ENCODE peak calls at places on chromosomes 4 and X, in four cellular contexts. V is tibial artery, O is lung, P is left ventricle myocardium inferior. G is an unnamed sample.

GRCh38 chrX:70969635-70970481 is 39.0 kb upstream of the SLC7A3 start:
- DNase-seq in O (no peak), P (no peak), V (no peak), G (no peak)

GRCh38 chrX:46446727-46447378 is 98.4 kb downstream of the ZNF674 start:
- DNase-seq in O (peak; percentile 82), P (peak; percentile 86), V (peak; percentile 92), G (peak; percentile 78)

GRCh38 chrX:139783959-139784358 is 76.0 kb upstream of the MCF2 start:
- DNase-seq in O (no peak), V (no peak), P (no peak), G (no peak)

GRCh38 chr4:169803417-169803816 is 45.7 kb upstream of the HPF1 start:
- DNase-seq in O (no peak), V (no peak), P (no peak), G (no peak)

GRCh38 chrX:153969904-153970397 is 1.7 kb downstream of the HCFC1 start:
- DNase-seq in V (peak; percentile 78), O (no peak), P (no peak), G (no peak)

GRCh38 chr4:42371306-42372063 is 25.8 kb upstream of the SHISA3 start:
- DNase-seq in P (no peak), V (no peak), O (no peak), G (no peak)

GRCh38 chrX:55451990-55452824 is at the start of gene MAGEH1:
- DNase-seq in V (peak; percentile 91), O (peak; percentile 83), P (peak; percentile 84), G (peak; percentile 91)

GRCh38 chr4:88908003-88908402 is 149.0 kb downstream of the FAM13A start:
- DNase-seq in V (no peak), P (no peak), O (no peak), G (no peak)

GRCh38 chr4:89056292-89056952 is 563 bp downstream of the FAM13A start:
- DNase-seq in V (no peak), O (no peak), P (no peak), G (no peak)

GRCh38 chrX:57678686-57679428 is 1.2 kb downstream of the NLRP2B start:
- DNase-seq in O (no peak), V (no peak), P (no peak), G (no peak)

GRCh38 chrX:153644356-153645125 is 2.5 kb upstream of the DUSP9 start:
- DNase-seq in P (no peak), V (no peak), O (no peak), G (peak; percentile 7)

GRCh38 chr4:164087733-164088132 is 593.2 kb downstream of the TMA16 start:
- DNase-seq in V (no peak), P (no peak), O (no peak), G (no peak)

GRCh38 chr4:4712800-4713528 is 146.5 kb upstream of the MSX1 start:
- DNase-seq in V (no peak), P (no peak), O (no peak), G (no peak)

GRCh38 chrX:110327336-110327735 is 9.5 kb upstream of the AMMECR1 start:
- DNase-seq in O (no peak), P (no peak), V (no peak), G (no peak)

GRCh38 chr4:110417151-110417550 is 58.8 kb upstream of the ENPEP start:
- DNase-seq in P (no peak), V (no peak), O (no peak), G (no peak)

GRCh38 chr4:104989363-104989762 is 157.3 kb upstream of the TET2 start:
- DNase-seq in P (no peak), V (no peak), O (no peak), G (no peak)

GRCh38 chrX:135707880-135708279 is 5.6 kb upstream of the CT45A1 start:
- DNase-seq in P (no peak), O (no peak), V (no peak), G (no peak)

GRCh38 chrX:136468391-136469103 is 19.2 kb upstream of the BRS3 start:
- DNase-seq in O (no peak), P (no peak), V (no peak), G (no peak)

GRCh38 chr4:177220376-177220775 is 89.3 kb upstream of the NEIL3 start:
- DNase-seq in P (no peak), V (no peak), O (no peak), G (no peak)

GRCh38 chr4:102594000-102594399 is 92.8 kb downstream of the NFKB1 start:
- DNase-seq in V (no peak), P (no peak), O (no peak), G (no peak)

GRCh38 chr4:178395798-178396197 is 953.6 kb upstream of the AGA start:
- DNase-seq in O (no peak), P (no peak), V (no peak), G (no peak)

GRCh38 chr4:127559981-127560380 is 72.8 kb upstream of the INTU start:
- DNase-seq in P (no peak), O (no peak), V (no peak), G (no peak)

GRCh38 chrX:10047631-10048030 is 80.5 kb downstream of the CLDN34 start:
- DNase-seq in P (no peak), V (no peak), O (no peak), G (no peak)

GRCh38 chr4:82044141-82044993 is 329.4 kb downstream of the HNRNPD start:
- DNase-seq in P (peak; percentile 37), O (peak; percentile 67), V (peak; percentile 76), G (peak; percentile 72)

GRCh38 chr4:73822812-73823480 is 13.5 kb upstream of the CXCL6 start:
- DNase-seq in P (no peak), O (no peak), V (no peak), G (no peak)

GRCh38 chrX:69501433-69501832 is 2.7 kb upstream of the NALF2 start:
- DNase-seq in P (peak; percentile 42), V (no peak), O (peak; percentile 21), G (no peak)

GRCh38 chr4:14924080-14924916 is 78.0 kb upstream of the CPEB2 start:
- DNase-seq in P (no peak), O (no peak), V (no peak), G (no peak)

GRCh38 chrX:2391869-2392606 is 108.7 kb downstream of the DHRSX start:
- DNase-seq in V (no peak), O (no peak), P (no peak), G (no peak)

GRCh38 chr4:56055027-56055976 is 106.6 kb downstream of the CEP135 start:
- DNase-seq in V (no peak), P (no peak), O (no peak), G (no peak)

GRCh38 chr4:19399001-19399400 is 852.7 kb upstream of the SLIT2 start:
- DNase-seq in V (no peak), P (no peak), O (no peak), G (no peak)

GRCh38 chrX:131405497-131405896 is 116.4 kb upstream of the IGSF1 start:
- DNase-seq in V (no peak), O (no peak), P (no peak), G (no peak)

GRCh38 chrX:10195947-10196346 is 39.2 kb downstream of the CLCN4 start:
- DNase-seq in O (no peak), V (no peak), P (no peak), G (no peak)

GRCh38 chr4:150244600-150244999 is 166.4 kb downstream of the DCLK2 start:
- DNase-seq in V (no peak), P (no peak), O (no peak), G (no peak)

GRCh38 chr4:82201805-82202636 is 171.8 kb downstream of the HNRNPD start:
- DNase-seq in V (no peak), O (no peak), P (no peak), G (no peak)

GRCh38 chrX:112832481-112833095 is 8.0 kb downstream of the AMOT start:
- DNase-seq in V (no peak), P (no peak), O (peak; percentile 77), G (peak; percentile 77)

GRCh38 chrX:39816871-39817731 is 280.7 kb downstream of the BCOR start:
- DNase-seq in P (no peak), V (no peak), O (no peak), G (no peak)

GRCh38 chrX:2445662-2446623 is 54.8 kb downstream of the DHRSX start:
- DNase-seq in P (no peak), O (no peak), V (peak; percentile 40), G (no peak)

GRCh38 chr4:131302108-131302507 is 1847.0 kb upstream of the PCDH10 start:
- DNase-seq in V (no peak), P (no peak), O (no peak), G (no peak)

GRCh38 chr4:2795558-2796260 is 2.8 kb downstream of the SH3BP2 start:
- DNase-seq in O (no peak), P (no peak), V (peak; percentile 66), G (peak; percentile 48)
- H3K27ac ChIP-seq in O (no peak overlapping the region), P (peak overlapping the region; percentile 94), V (peak overlapping the region; percentile 51), G (peak overlapping the region; percentile 83)

GRCh38 chr4:145102619-145103018 is 4.5 kb downstream of the ABCE1 start:
- DNase-seq in O (no peak), P (no peak), V (no peak), G (no peak)
- H3K4me1 ChIP-seq in O (no peaks in the 10 kb centered on the region), P (peaks cover 47% of the 10 kb centered on the region), V (peaks cover 46% of the 10 kb centered on the region), G (no peaks in the 10 kb centered on the region)

GRCh38 chr4:1310031-1310795 is 20.5 kb downstream of the MAEA start:
- DNase-seq in P (no peak), V (no peak), O (no peak), G (no peak)
- H3K27ac ChIP-seq in P (peak overlapping the region; percentile 66), V (peak overlapping the region; percentile 73), O (no peak overlapping the region), G (peak overlapping the region; percentile 64)

DNA sequence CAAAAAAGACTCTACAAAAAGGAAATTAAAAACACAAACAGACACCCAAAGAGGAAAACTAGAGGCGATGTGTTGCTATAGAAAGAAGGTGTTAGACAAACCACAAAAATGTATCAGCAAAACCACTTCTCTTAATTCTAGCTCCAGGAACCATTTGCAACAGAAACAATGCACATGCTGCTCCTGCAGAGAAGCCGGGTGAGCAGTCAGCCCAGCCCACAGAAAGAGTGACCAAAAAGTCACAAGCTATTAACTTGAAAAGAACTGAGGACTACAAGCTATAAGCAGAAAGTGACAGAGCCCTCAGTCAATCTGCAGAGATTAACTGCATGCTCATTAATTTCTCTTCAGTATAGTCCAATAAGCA is 96.2 kb upstream of the KLHL13 start:
- DNase-seq in O (no peak), P (no peak), V (no peak), G (no peak)
- H3K4me1 ChIP-seq in O (no peaks in the 10 kb centered on the region), P (no peaks in the 10 kb centered on the region), V (no peaks in the 10 kb centered on the region), G (no peaks in the 10 kb centered on the region)

GRCh38 chrX:44503550-44503949 is 39.1 kb downstream of the FUNDC1 start:
- DNase-seq in P (no peak), V (no peak), O (no peak), G (no peak)
- H3K27ac ChIP-seq in P (no peak overlapping the region), V (no peak overlapping the region), O (no peak overlapping the region), G (no peak overlapping the region)